ENCODE peak calls at places on chromosomes 3 and 15, in six cellular contexts. One of them, this sample, is unnamed.

GRCh38 chr15:56929389-56929788 is 10.9 kb downstream of the TCF12 start:
- DNase-seq in activated CD4-positive, alpha-beta T cell treated with anti-CD3 and anti-CD28 coated beads, Interleukin-2, amount 50 U/mL, for 4 hours: no peak
- DNase-seq in ELR: peak; percentile 79
- DNase-seq in NCI-H187: no peak
- DNase-seq in activated CD8-positive, alpha-beta memory T cell treated with anti-CD3 and anti-CD28 coated beads for 48 hours: no peak
- DNase-seq in CMK: no peak
- DNase-seq in this sample: peak; percentile 20

GRCh38 chr15:101504866-101505609 is 15.5 kb upstream of the PCSK6 start:
- DNase-seq in activated CD8-positive, alpha-beta memory T cell treated with anti-CD3 and anti-CD28 coated beads for 48 hours: no peak
- DNase-seq in CMK: no peak
- DNase-seq in ELR: peak; percentile 30
- DNase-seq in NCI-H187: no peak
- DNase-seq in activated CD4-positive, alpha-beta T cell treated with anti-CD3 and anti-CD28 coated beads, Interleukin-2, amount 50 U/mL, for 4 hours: no peak
- DNase-seq in this sample: no peak

GRCh38 chr15:41024880-41025279 is 71.6 kb downstream of the CHAC1 start:
- DNase-seq in activated CD8-positive, alpha-beta memory T cell treated with anti-CD3 and anti-CD28 coated beads for 48 hours: no peak
- DNase-seq in ELR: no peak
- DNase-seq in NCI-H187: no peak
- DNase-seq in CMK: no peak
- DNase-seq in activated CD4-positive, alpha-beta T cell treated with anti-CD3 and anti-CD28 coated beads, Interleukin-2, amount 50 U/mL, for 4 hours: no peak
- DNase-seq in this sample: no peak

GRCh38 chr3:50562866-50563265 is 4.7 kb downstream of the C3orf18 start:
- DNase-seq in CMK: no peak
- DNase-seq in activated CD8-positive, alpha-beta memory T cell treated with anti-CD3 and anti-CD28 coated beads for 48 hours: no peak
- DNase-seq in ELR: peak; percentile 91
- DNase-seq in activated CD4-positive, alpha-beta T cell treated with anti-CD3 and anti-CD28 coated beads, Interleukin-2, amount 50 U/mL, for 4 hours: no peak
- DNase-seq in NCI-H187: no peak
- DNase-seq in this sample: peak; percentile 86

GRCh38 chr3:78258798-78259197 is 1218.9 kb downstream of the ROBO2 start:
- DNase-seq in CMK: no peak
- DNase-seq in ELR: no peak
- DNase-seq in activated CD8-positive, alpha-beta memory T cell treated with anti-CD3 and anti-CD28 coated beads for 48 hours: no peak
- DNase-seq in NCI-H187: no peak
- DNase-seq in activated CD4-positive, alpha-beta T cell treated with anti-CD3 and anti-CD28 coated beads, Interleukin-2, amount 50 U/mL, for 4 hours: no peak
- DNase-seq in this sample: peak; percentile 4

GRCh38 chr3:49725906-49726681 is 2.3 kb upstream of the GMPPB start:
- DNase-seq in activated CD4-positive, alpha-beta T cell treated with anti-CD3 and anti-CD28 coated beads, Interleukin-2, amount 50 U/mL, for 4 hours: no peak
- DNase-seq in NCI-H187: no peak
- DNase-seq in ELR: no peak
- DNase-seq in activated CD8-positive, alpha-beta memory T cell treated with anti-CD3 and anti-CD28 coated beads for 48 hours: no peak
- DNase-seq in CMK: no peak
- DNase-seq in this sample: no peak

GRCh38 chr3:186368717-186369116 is 6.7 kb upstream of the DGKG start:
- DNase-seq in NCI-H187: no peak
- DNase-seq in activated CD8-positive, alpha-beta memory T cell treated with anti-CD3 and anti-CD28 coated beads for 48 hours: no peak
- DNase-seq in ELR: no peak
- DNase-seq in CMK: no peak
- DNase-seq in activated CD4-positive, alpha-beta T cell treated with anti-CD3 and anti-CD28 coated beads, Interleukin-2, amount 50 U/mL, for 4 hours: no peak
- DNase-seq in this sample: peak; percentile 60

GRCh38 chr15:37056168-37056893 is 44.0 kb downstream of the MEIS2 start:
- DNase-seq in activated CD8-positive, alpha-beta memory T cell treated with anti-CD3 and anti-CD28 coated beads for 48 hours: no peak
- DNase-seq in ELR: no peak
- DNase-seq in CMK: no peak
- DNase-seq in NCI-H187: no peak
- DNase-seq in activated CD4-positive, alpha-beta T cell treated with anti-CD3 and anti-CD28 coated beads, Interleukin-2, amount 50 U/mL, for 4 hours: no peak
- DNase-seq in this sample: peak; percentile 57

GRCh38 chr3:191020730-191021405 is 158.4 kb upstream of the GMNC start:
- DNase-seq in activated CD8-positive, alpha-beta memory T cell treated with anti-CD3 and anti-CD28 coated beads for 48 hours: no peak
- DNase-seq in NCI-H187: no peak
- DNase-seq in ELR: no peak
- DNase-seq in CMK: no peak
- DNase-seq in activated CD4-positive, alpha-beta T cell treated with anti-CD3 and anti-CD28 coated beads, Interleukin-2, amount 50 U/mL, for 4 hours: no peak
- DNase-seq in this sample: no peak

GRCh38 chr3:26106119-26106690 is 316.3 kb downstream of the OXSM start:
- DNase-seq in activated CD8-positive, alpha-beta memory T cell treated with anti-CD3 and anti-CD28 coated beads for 48 hours: no peak
- DNase-seq in NCI-H187: no peak
- DNase-seq in CMK: no peak
- DNase-seq in ELR: no peak
- DNase-seq in activated CD4-positive, alpha-beta T cell treated with anti-CD3 and anti-CD28 coated beads, Interleukin-2, amount 50 U/mL, for 4 hours: no peak
- DNase-seq in this sample: peak; percentile 4

GRCh38 chr3:193389335-193389734 is 10.8 kb upstream of the ATP13A5 start:
- DNase-seq in activated CD4-positive, alpha-beta T cell treated with anti-CD3 and anti-CD28 coated beads, Interleukin-2, amount 50 U/mL, for 4 hours: no peak
- DNase-seq in NCI-H187: no peak
- DNase-seq in activated CD8-positive, alpha-beta memory T cell treated with anti-CD3 and anti-CD28 coated beads for 48 hours: no peak
- DNase-seq in ELR: no peak
- DNase-seq in CMK: no peak
- DNase-seq in this sample: no peak

GRCh38 chr3:125374501-125374995 is 577 bp downstream of the ZNF148 start:
- DNase-seq in NCI-H187: no peak
- DNase-seq in activated CD4-positive, alpha-beta T cell treated with anti-CD3 and anti-CD28 coated beads, Interleukin-2, amount 50 U/mL, for 4 hours: peak; percentile 44
- DNase-seq in CMK: peak; percentile 14
- DNase-seq in activated CD8-positive, alpha-beta memory T cell treated with anti-CD3 and anti-CD28 coated beads for 48 hours: peak; percentile 10
- DNase-seq in ELR: peak; percentile 61
- DNase-seq in this sample: peak; percentile 36

GRCh38 chr3:31960793-31961431 is 20.1 kb downstream of the OSBPL10 start:
- DNase-seq in CMK: no peak
- DNase-seq in NCI-H187: no peak
- DNase-seq in ELR: peak; percentile 64
- DNase-seq in activated CD8-positive, alpha-beta memory T cell treated with anti-CD3 and anti-CD28 coated beads for 48 hours: no peak
- DNase-seq in activated CD4-positive, alpha-beta T cell treated with anti-CD3 and anti-CD28 coated beads, Interleukin-2, amount 50 U/mL, for 4 hours: no peak
- DNase-seq in this sample: peak; percentile 67

GRCh38 chr15:71397377-71397776 is 282.1 kb downstream of the THSD4 start:
- DNase-seq in activated CD4-positive, alpha-beta T cell treated with anti-CD3 and anti-CD28 coated beads, Interleukin-2, amount 50 U/mL, for 4 hours: no peak
- DNase-seq in NCI-H187: no peak
- DNase-seq in activated CD8-positive, alpha-beta memory T cell treated with anti-CD3 and anti-CD28 coated beads for 48 hours: no peak
- DNase-seq in CMK: no peak
- DNase-seq in ELR: no peak
- DNase-seq in this sample: peak; percentile 30

GRCh38 chr3:42655980-42656679 is 2.6 kb downstream of the ZBTB47 start:
- DNase-seq in ELR: peak; percentile 59
- DNase-seq in activated CD8-positive, alpha-beta memory T cell treated with anti-CD3 and anti-CD28 coated beads for 48 hours: no peak
- DNase-seq in NCI-H187: no peak
- DNase-seq in CMK: no peak
- DNase-seq in activated CD4-positive, alpha-beta T cell treated with anti-CD3 and anti-CD28 coated beads, Interleukin-2, amount 50 U/mL, for 4 hours: no peak
- DNase-seq in this sample: peak; percentile 48

GRCh38 chr15:24878153-24878552 is 76.6 kb upstream of the SNRPN start:
- DNase-seq in CMK: no peak
- DNase-seq in NCI-H187: no peak
- DNase-seq in activated CD4-positive, alpha-beta T cell treated with anti-CD3 and anti-CD28 coated beads, Interleukin-2, amount 50 U/mL, for 4 hours: no peak
- DNase-seq in activated CD8-positive, alpha-beta memory T cell treated with anti-CD3 and anti-CD28 coated beads for 48 hours: no peak
- DNase-seq in ELR: no peak
- DNase-seq in this sample: peak; percentile 47

GRCh38 chr3:109685084-109686079 is 348.0 kb upstream of the DPPA4 start:
- DNase-seq in NCI-H187: no peak
- DNase-seq in CMK: no peak
- DNase-seq in ELR: peak; percentile 99
- DNase-seq in activated CD4-positive, alpha-beta T cell treated with anti-CD3 and anti-CD28 coated beads, Interleukin-2, amount 50 U/mL, for 4 hours: no peak
- DNase-seq in activated CD8-positive, alpha-beta memory T cell treated with anti-CD3 and anti-CD28 coated beads for 48 hours: no peak
- DNase-seq in this sample: peak; percentile 98

GRCh38 chr3:72998489-72998888 is 1.9 kb downstream of the PPP4R2 start:
- DNase-seq in CMK: no peak
- DNase-seq in ELR: no peak
- DNase-seq in NCI-H187: no peak
- DNase-seq in activated CD4-positive, alpha-beta T cell treated with anti-CD3 and anti-CD28 coated beads, Interleukin-2, amount 50 U/mL, for 4 hours: no peak
- DNase-seq in activated CD8-positive, alpha-beta memory T cell treated with anti-CD3 and anti-CD28 coated beads for 48 hours: no peak
- DNase-seq in this sample: no peak

GRCh38 chr3:58679974-58680656 is 13.5 kb upstream of the FAM3D start:
- DNase-seq in activated CD4-positive, alpha-beta T cell treated with anti-CD3 and anti-CD28 coated beads, Interleukin-2, amount 50 U/mL, for 4 hours: no peak
- DNase-seq in NCI-H187: no peak
- DNase-seq in ELR: no peak
- DNase-seq in activated CD8-positive, alpha-beta memory T cell treated with anti-CD3 and anti-CD28 coated beads for 48 hours: no peak
- DNase-seq in CMK: no peak
- DNase-seq in this sample: peak; percentile 22

GRCh38 chr3:189458536-189458935 is 172.7 kb upstream of the TP63 start:
- DNase-seq in activated CD8-positive, alpha-beta memory T cell treated with anti-CD3 and anti-CD28 coated beads for 48 hours: no peak
- DNase-seq in activated CD4-positive, alpha-beta T cell treated with anti-CD3 and anti-CD28 coated beads, Interleukin-2, amount 50 U/mL, for 4 hours: no peak
- DNase-seq in CMK: no peak
- DNase-seq in ELR: peak; percentile 6
- DNase-seq in NCI-H187: no peak
- DNase-seq in this sample: peak; percentile 67

GRCh38 chr15:69141286-69141701 is 19.1 kb upstream of the GLCE start:
- DNase-seq in ELR: peak; percentile 73
- DNase-seq in NCI-H187: no peak
- DNase-seq in activated CD8-positive, alpha-beta memory T cell treated with anti-CD3 and anti-CD28 coated beads for 48 hours: no peak
- DNase-seq in activated CD4-positive, alpha-beta T cell treated with anti-CD3 and anti-CD28 coated beads, Interleukin-2, amount 50 U/mL, for 4 hours: no peak
- DNase-seq in CMK: no peak
- DNase-seq in this sample: no peak

GRCh38 chr3:186815490-186815889 is 9.2 kb upstream of the RFC4 start:
- DNase-seq in activated CD8-positive, alpha-beta memory T cell treated with anti-CD3 and anti-CD28 coated beads for 48 hours: no peak
- DNase-seq in CMK: no peak
- DNase-seq in NCI-H187: no peak
- DNase-seq in ELR: peak; percentile 83
- DNase-seq in activated CD4-positive, alpha-beta T cell treated with anti-CD3 and anti-CD28 coated beads, Interleukin-2, amount 50 U/mL, for 4 hours: no peak
- DNase-seq in this sample: peak; percentile 49

GRCh38 chr15:101038327-101039003 is 119.3 kb downstream of the LRRK1 start:
- DNase-seq in ELR: no peak
- DNase-seq in activated CD8-positive, alpha-beta memory T cell treated with anti-CD3 and anti-CD28 coated beads for 48 hours: no peak
- DNase-seq in activated CD4-positive, alpha-beta T cell treated with anti-CD3 and anti-CD28 coated beads, Interleukin-2, amount 50 U/mL, for 4 hours: no peak
- DNase-seq in NCI-H187: no peak
- DNase-seq in CMK: no peak
- DNase-seq in this sample: no peak

GRCh38 chr15:62464705-62465104 is 299.6 kb upstream of the C2CD4B start:
- DNase-seq in activated CD4-positive, alpha-beta T cell treated with anti-CD3 and anti-CD28 coated beads, Interleukin-2, amount 50 U/mL, for 4 hours: no peak
- DNase-seq in NCI-H187: no peak
- DNase-seq in activated CD8-positive, alpha-beta memory T cell treated with anti-CD3 and anti-CD28 coated beads for 48 hours: no peak
- DNase-seq in ELR: peak; percentile 71
- DNase-seq in CMK: no peak
- DNase-seq in this sample: no peak

GRCh38 chr3:57009367-57009766 is 51.1 kb upstream of the SPATA12 start:
- DNase-seq in ELR: no peak
- DNase-seq in activated CD4-positive, alpha-beta T cell treated with anti-CD3 and anti-CD28 coated beads, Interleukin-2, amount 50 U/mL, for 4 hours: no peak
- DNase-seq in CMK: no peak
- DNase-seq in activated CD8-positive, alpha-beta memory T cell treated with anti-CD3 and anti-CD28 coated beads for 48 hours: no peak
- DNase-seq in NCI-H187: no peak
- DNase-seq in this sample: no peak

GRCh38 chr3:23283625-23284024 is 80.5 kb downstream of the UBE2E2 start:
- DNase-seq in activated CD8-positive, alpha-beta memory T cell treated with anti-CD3 and anti-CD28 coated beads for 48 hours: no peak
- DNase-seq in CMK: no peak
- DNase-seq in activated CD4-positive, alpha-beta T cell treated with anti-CD3 and anti-CD28 coated beads, Interleukin-2, amount 50 U/mL, for 4 hours: no peak
- DNase-seq in ELR: no peak
- DNase-seq in NCI-H187: no peak
- DNase-seq in this sample: no peak

GRCh38 chr3:190585771-190586630 is 72.1 kb downstream of the IL1RAP start:
- DNase-seq in activated CD8-positive, alpha-beta memory T cell treated with anti-CD3 and anti-CD28 coated beads for 48 hours: no peak
- DNase-seq in NCI-H187: no peak
- DNase-seq in activated CD4-positive, alpha-beta T cell treated with anti-CD3 and anti-CD28 coated beads, Interleukin-2, amount 50 U/mL, for 4 hours: peak; percentile 53
- DNase-seq in CMK: no peak
- DNase-seq in ELR: peak; percentile 98
- DNase-seq in this sample: peak; percentile 98

GRCh38 chr3:68306571-68306970 is 625.8 kb downstream of the TAFA4 start:
- DNase-seq in activated CD4-positive, alpha-beta T cell treated with anti-CD3 and anti-CD28 coated beads, Interleukin-2, amount 50 U/mL, for 4 hours: no peak
- DNase-seq in activated CD8-positive, alpha-beta memory T cell treated with anti-CD3 and anti-CD28 coated beads for 48 hours: no peak
- DNase-seq in ELR: no peak
- DNase-seq in CMK: peak; percentile 5
- DNase-seq in NCI-H187: no peak
- DNase-seq in this sample: peak; percentile 15

GRCh38 chr15:92451225-92451825 is 57.6 kb downstream of the ST8SIA2 start:
- DNase-seq in ELR: peak; percentile 20
- DNase-seq in CMK: no peak
- DNase-seq in activated CD4-positive, alpha-beta T cell treated with anti-CD3 and anti-CD28 coated beads, Interleukin-2, amount 50 U/mL, for 4 hours: no peak
- DNase-seq in NCI-H187: no peak
- DNase-seq in activated CD8-positive, alpha-beta memory T cell treated with anti-CD3 and anti-CD28 coated beads for 48 hours: no peak
- DNase-seq in this sample: peak; percentile 5

GRCh38 chr3:132788299-132788698 is 66.1 kb upstream of the NPHP3 start:
- DNase-seq in activated CD8-positive, alpha-beta memory T cell treated with anti-CD3 and anti-CD28 coated beads for 48 hours: no peak
- DNase-seq in ELR: peak; percentile 15
- DNase-seq in CMK: no peak
- DNase-seq in activated CD4-positive, alpha-beta T cell treated with anti-CD3 and anti-CD28 coated beads, Interleukin-2, amount 50 U/mL, for 4 hours: no peak
- DNase-seq in NCI-H187: no peak
- DNase-seq in this sample: peak; percentile 49

GRCh38 chr15:34621675-34622074 is 38.2 kb upstream of the GOLGA8B start:
- DNase-seq in ELR: peak; percentile 63
- DNase-seq in CMK: no peak
- DNase-seq in NCI-H187: no peak
- DNase-seq in activated CD4-positive, alpha-beta T cell treated with anti-CD3 and anti-CD28 coated beads, Interleukin-2, amount 50 U/mL, for 4 hours: no peak
- DNase-seq in activated CD8-positive, alpha-beta memory T cell treated with anti-CD3 and anti-CD28 coated beads for 48 hours: no peak
- DNase-seq in this sample: peak; percentile 51

This sample was measured in epithelial cell of esophagus.